ENCODE peak calls at places on chromosomes 16 and 17, in four cellular contexts. One of them, this sample, is unnamed.

GRCh38 chr17:19760781-19761180 is 12.7 kb upstream of the ALDH3A1 start:
- DNase-seq in K562: no peak
- DNase-seq in HEK293T: no peak
- DNase-seq in HepG2: no peak
- DNase-seq in this sample: no peak

GRCh38 chr17:76953926-76954325 is 85.7 kb downstream of the MGAT5B start:
- DNase-seq in K562: no peak
- DNase-seq in HEK293T: no peak
- DNase-seq in HepG2: no peak
- DNase-seq in this sample: no peak

GRCh38 chr16:53501216-53501859 is 1.7 kb downstream of the AKTIP start:
- DNase-seq in K562: no peak
- DNase-seq in HEK293T: no peak
- DNase-seq in HepG2: no peak
- DNase-seq in this sample: no peak

GRCh38 chr16:53099318-53100130 is 44.7 kb downstream of the CHD9 start:
- DNase-seq in K562: peak; percentile 92
- DNase-seq in HEK293T: peak; percentile 54
- DNase-seq in HepG2: peak; percentile 88
- DNase-seq in this sample: peak; percentile 92

GRCh38 chr16:18839555-18839954 is 38.2 kb upstream of the ARL6IP1 start:
- DNase-seq in K562: no peak
- DNase-seq in HEK293T: no peak
- DNase-seq in HepG2: peak; percentile 66
- DNase-seq in this sample: no peak

GRCh38 chr17:8494506-8495111 is 58.9 kb downstream of the NDEL1 start:
- DNase-seq in K562: no peak
- DNase-seq in HEK293T: no peak
- DNase-seq in HepG2: no peak
- DNase-seq in this sample: no peak

GRCh38 chr16:71867934-71868333 is 16.0 kb downstream of the ZNF821 start:
- DNase-seq in K562: no peak
- DNase-seq in HEK293T: no peak
- DNase-seq in HepG2: peak; percentile 21
- DNase-seq in this sample: no peak

GRCh38 chr16:525520-526180 is 1.9 kb upstream of the CAPN15 start:
- DNase-seq in K562: no peak
- DNase-seq in HEK293T: no peak
- DNase-seq in HepG2: no peak
- DNase-seq in this sample: no peak

GRCh38 chr17:81027591-81028505 is 7.1 kb upstream of the BAIAP2 start:
- DNase-seq in K562: no peak
- DNase-seq in HEK293T: no peak
- DNase-seq in HepG2: no peak
- DNase-seq in this sample: no peak

GRCh38 chr17:37605081-37605480 is 4.1 kb downstream of the SYNRG start:
- DNase-seq in K562: no peak
- DNase-seq in HEK293T: no peak
- DNase-seq in HepG2: no peak
- DNase-seq in this sample: no peak

GRCh38 chr16:81688182-81688581 is 90.9 kb upstream of the PLCG2 start:
- DNase-seq in K562: no peak
- DNase-seq in HEK293T: no peak
- DNase-seq in HepG2: no peak
- DNase-seq in this sample: no peak

GRCh38 chr17:57554826-57555635 is 190.1 kb downstream of the CCDC182 start:
- DNase-seq in K562: no peak
- DNase-seq in HEK293T: no peak
- DNase-seq in HepG2: no peak
- DNase-seq in this sample: no peak

GRCh38 chr16:27779719-27780161 is 229.8 kb downstream of the KATNIP start:
- DNase-seq in K562: peak; percentile 78
- DNase-seq in HEK293T: peak; percentile 47
- DNase-seq in HepG2: peak; percentile 42
- DNase-seq in this sample: peak; percentile 82

GRCh38 chr16:54171855-54172537 is 114.6 kb downstream of the IRX3 start:
- DNase-seq in K562: no peak
- DNase-seq in HEK293T: no peak
- DNase-seq in HepG2: peak; percentile 46
- DNase-seq in this sample: no peak

GRCh38 chr17:39114744-39115534 is 36.5 kb downstream of the PLXDC1 start:
- DNase-seq in K562: no peak
- DNase-seq in HEK293T: no peak
- DNase-seq in HepG2: no peak
- DNase-seq in this sample: no peak

GRCh38 chr17:14308636-14308964 is 7.7 kb downstream of the HS3ST3B1 start:
- DNase-seq in K562: no peak
- DNase-seq in HEK293T: no peak
- DNase-seq in HepG2: no peak
- DNase-seq in this sample: no peak

GRCh38 chr17:77768475-77768874 is 190.0 kb upstream of the TNRC6C start:
- DNase-seq in K562: no peak
- DNase-seq in HEK293T: no peak
- DNase-seq in HepG2: no peak
- DNase-seq in this sample: no peak

GRCh38 chr17:56867948-56868376 is 34.0 kb downstream of the DGKE start:
- DNase-seq in K562: no peak
- DNase-seq in HEK293T: no peak
- DNase-seq in HepG2: no peak
- DNase-seq in this sample: no peak

GRCh38 chr16:57446530-57447141 is 549 bp downstream of the CIAPIN1 start:
- DNase-seq in K562: peak; percentile 36
- DNase-seq in HEK293T: peak; percentile 43
- DNase-seq in HepG2: no peak
- DNase-seq in this sample: no peak

GRCh38 chr17:41962768-41963434 is 3.7 kb upstream of the CNP start:
- DNase-seq in K562: peak; percentile 78
- DNase-seq in HEK293T: peak; percentile 78
- DNase-seq in HepG2: peak; percentile 74
- DNase-seq in this sample: peak; percentile 90

GRCh38 chr16:86044241-86044671 is 145.3 kb downstream of the IRF8 start:
- DNase-seq in K562: peak; percentile 79
- DNase-seq in HEK293T: peak; percentile 75
- DNase-seq in HepG2: peak; percentile 23
- DNase-seq in this sample: peak; percentile 85

GRCh38 chr17:63437287-63438091 is 8.6 kb downstream of the CYB561 start:
- DNase-seq in K562: peak; percentile 54
- DNase-seq in HEK293T: no peak
- DNase-seq in HepG2: no peak
- DNase-seq in this sample: no peak

GRCh38 chr17:77127735-77128361 is 12.9 kb upstream of the SEC14L1 start:
- DNase-seq in K562: no peak
- DNase-seq in HEK293T: no peak
- DNase-seq in HepG2: no peak
- DNase-seq in this sample: no peak

GRCh38 chr17:63804328-63804727 is 22.9 kb upstream of the PSMC5 start:
- DNase-seq in K562: no peak
- DNase-seq in HEK293T: no peak
- DNase-seq in HepG2: no peak
- DNase-seq in this sample: no peak

GRCh38 chr17:38729886-38730525 is at the start of gene CISD3:
- DNase-seq in K562: peak; percentile 94
- DNase-seq in HEK293T: peak; percentile 78
- DNase-seq in HepG2: peak; percentile 81
- DNase-seq in this sample: peak; percentile 74

GRCh38 chr16:28526201-28527099 is 12.3 kb downstream of the NUPR1 start:
- DNase-seq in K562: no peak
- DNase-seq in HEK293T: no peak
- DNase-seq in HepG2: peak; percentile 99
- DNase-seq in this sample: no peak

GRCh38 chr17:74212262-74212912 is 984 bp upstream of the TTYH2 start:
- DNase-seq in K562: peak; percentile 43
- DNase-seq in HEK293T: no peak
- DNase-seq in HepG2: no peak
- DNase-seq in this sample: peak; percentile 48

GRCh38 chr16:24728011-24728410 is 1.4 kb upstream of the TNRC6A start:
- DNase-seq in K562: no peak
- DNase-seq in HEK293T: no peak
- DNase-seq in HepG2: no peak
- DNase-seq in this sample: no peak

GRCh38 chr16:23859713-23860269 is 24.0 kb downstream of the PRKCB start:
- DNase-seq in K562: no peak
- DNase-seq in HEK293T: no peak
- DNase-seq in HepG2: no peak
- DNase-seq in this sample: no peak

GRCh38 chr17:59331929-59332889 is 754 bp downstream of the YPEL2 start:
- DNase-seq in K562: peak; percentile 51
- DNase-seq in HEK293T: peak; percentile 34
- DNase-seq in HepG2: no peak
- DNase-seq in this sample: peak; percentile 38

GRCh38 chr17:18033442-18034099 is 5.4 kb downstream of the ATPAF2 start:
- DNase-seq in K562: peak; percentile 47
- DNase-seq in HEK293T: peak; percentile 74
- DNase-seq in HepG2: peak; percentile 83
- DNase-seq in this sample: no peak
- TF ChIP-seq ELF4 in K562: no peak
- TF ChIP-seq ELF4 in HEK293T: peak; percentile 60
- TF ChIP-seq ELF4 in HepG2: peak; percentile 49
- TF ChIP-seq ELF4 in this sample: no peak

GRCh38 chr16:88195021-88195581 is 187.7 kb upstream of the ZNF469 start:
- DNase-seq in K562: no peak
- DNase-seq in HEK293T: no peak
- DNase-seq in HepG2: no peak
- DNase-seq in this sample: no peak
- TF ChIP-seq ELF4 in K562: no peak
- TF ChIP-seq ELF4 in HEK293T: no peak
- TF ChIP-seq ELF4 in HepG2: no peak
- TF ChIP-seq ELF4 in this sample: no peak

GRCh38 chr17:2191785-2192184 is 111.8 kb downstream of the SMG6 start:
- DNase-seq in K562: no peak
- DNase-seq in HEK293T: no peak
- DNase-seq in HepG2: no peak
- DNase-seq in this sample: no peak

GRCh38 chr17:2192367-2193028 is 111.1 kb downstream of the SMG6 start:
- DNase-seq in K562: no peak
- DNase-seq in HEK293T: no peak
- DNase-seq in HepG2: no peak
- DNase-seq in this sample: no peak

GRCh38 chr17:2189231-2189630 is 114.4 kb downstream of the SMG6 start:
- DNase-seq in K562: no peak
- DNase-seq in HEK293T: no peak
- DNase-seq in HepG2: no peak
- DNase-seq in this sample: no peak

GRCh38 chr17:2190014-2190413 is 113.6 kb downstream of the SMG6 start:
- DNase-seq in K562: no peak
- DNase-seq in HEK293T: no peak
- DNase-seq in HepG2: no peak
- DNase-seq in this sample: no peak

DNA sequence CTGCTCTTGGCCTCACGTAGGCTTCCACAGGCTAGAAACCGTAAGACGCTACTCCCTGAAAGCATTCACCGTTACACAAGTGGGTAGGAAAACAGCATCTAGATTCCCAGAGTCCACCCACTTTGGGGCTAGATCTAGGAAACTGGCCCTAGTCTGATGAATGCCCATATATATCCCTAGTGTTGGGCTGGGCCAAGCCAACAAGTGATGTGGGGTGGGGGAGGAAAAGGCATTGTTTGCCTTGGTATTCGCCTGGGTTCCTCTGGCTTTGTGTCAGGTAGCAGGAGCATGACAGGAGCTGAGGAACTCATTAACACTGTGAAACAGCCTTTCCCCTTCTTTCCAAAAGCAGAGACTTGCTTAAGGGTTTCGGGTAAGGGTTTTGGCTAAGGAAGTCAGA is 112.4 kb downstream of the SMG6 start:
- DNase-seq in K562: no peak
- DNase-seq in HEK293T: no peak
- DNase-seq in HepG2: no peak
- DNase-seq in this sample: no peak
- TF ChIP-seq ELF4 in K562: no peak
- TF ChIP-seq ELF4 in HEK293T: no peak
- TF ChIP-seq ELF4 in HepG2: no peak
- TF ChIP-seq ELF4 in this sample: no peak

GRCh38 chr17:82281502-82282238 is 8.2 kb upstream of the CSNK1D start:
- DNase-seq in K562: no peak
- DNase-seq in HEK293T: no peak
- DNase-seq in HepG2: no peak
- DNase-seq in this sample: no peak

GRCh38 chr17:82281076-82281475 is 7.6 kb upstream of the CSNK1D start:
- DNase-seq in K562: no peak
- DNase-seq in HEK293T: no peak
- DNase-seq in HepG2: no peak
- DNase-seq in this sample: no peak

GRCh38 chr17:82282239-82283207 is 9.0 kb upstream of the CSNK1D start:
- DNase-seq in K562: no peak
- DNase-seq in HEK293T: no peak
- DNase-seq in HepG2: no peak
- DNase-seq in this sample: no peak

GRCh38 chr17:82285141-82285540 is 11.6 kb upstream of the CSNK1D start:
- DNase-seq in K562: no peak
- DNase-seq in HEK293T: no peak
- DNase-seq in HepG2: no peak
- DNase-seq in this sample: no peak

DNA sequence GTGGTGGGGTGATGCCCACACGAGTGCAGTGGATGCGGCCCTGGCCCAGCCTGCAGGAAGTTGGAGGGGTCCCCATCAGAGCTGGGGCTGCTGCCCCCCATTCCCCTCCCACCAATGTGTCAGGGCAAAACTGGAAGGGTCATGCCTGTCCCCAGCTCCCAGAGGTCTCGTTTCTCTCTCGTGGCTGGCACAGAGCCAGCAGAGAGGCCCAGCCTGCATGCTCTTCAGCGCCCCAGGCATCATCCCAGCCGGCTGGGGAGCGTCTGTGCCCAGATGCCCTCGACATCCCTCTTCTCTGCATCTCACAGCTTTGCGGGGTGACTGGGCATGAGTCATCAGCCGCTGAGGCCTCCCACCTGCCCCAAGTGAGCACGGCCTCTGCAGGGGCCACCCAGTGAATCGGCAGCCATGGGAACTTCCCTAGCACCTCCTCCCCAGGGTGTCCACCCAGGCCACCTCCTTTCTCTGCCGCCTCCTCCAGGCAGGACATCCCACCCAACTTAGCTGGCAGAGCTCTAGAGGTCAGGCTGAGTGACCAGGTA is 9.8 kb upstream of the CSNK1D start:
- DNase-seq in K562: peak; percentile 50
- DNase-seq in HEK293T: no peak
- DNase-seq in HepG2: no peak
- DNase-seq in this sample: no peak
- TF ChIP-seq ELF4 in K562: no peak
- TF ChIP-seq ELF4 in HEK293T: no peak
- TF ChIP-seq ELF4 in HepG2: no peak
- TF ChIP-seq ELF4 in this sample: no peak

This sample was measured in WTC11.